ENCODE peak calls at places on chromosomes 16 and 17, in eight cellular contexts. G is body of pancreas, P is A549, O is breast epithelium, L is stomach, D is lower leg skin, X is adrenal gland, K is upper lobe of left lung. T is an unnamed sample.

GRCh38 chr16:31423801-31424200 is 4.4 kb downstream of the COX6A2 start:
- DNase-seq in O (no peak), D (no peak), X (no peak), P (no peak), L (no peak), K (no peak), G (no peak), T (no peak)

GRCh38 chr16:67211674-67212073 is 12.7 kb downstream of the ELMO3 start:
- DNase-seq in D (no peak), O (no peak), P (no peak), X (no peak), G (no peak), K (no peak), L (no peak), T (no peak)

GRCh38 chr16:27424772-27425498 is 23.0 kb downstream of the IL21R start:
- DNase-seq in P (no peak), K (no peak), D (peak), G (no peak), X (no peak), O (no peak), L (no peak), T (no peak)

GRCh38 chr17:17022011-17022800 is 20.1 kb upstream of the MPRIP start:
- DNase-seq in K (no peak), O (no peak), X (no peak), G (no peak), P (no peak), L (no peak), D (no peak), T (no peak)

GRCh38 chr16:87948119-87948545 is 3.1 kb upstream of the BANP start:
- DNase-seq in D (no peak), X (no peak), K (no peak), G (no peak), P (no peak), L (no peak), O (no peak), T (no peak)

GRCh38 chr17:27888072-27888471 is 5.1 kb downstream of the LYRM9 start:
- DNase-seq in P (no peak), X (no peak), L (no peak), O (no peak), D (no peak), K (no peak), G (no peak), T (no peak)

GRCh38 chr16:87145181-87146176 is 171.7 kb downstream of the C16orf95 start:
- DNase-seq in X (peak), D (no peak), P (peak), L (no peak), K (no peak), G (no peak), O (no peak), T (peak)

GRCh38 chr16:86075488-86075785 is 176.5 kb downstream of the IRF8 start:
- DNase-seq in L (no peak), K (no peak), X (no peak), G (no peak), D (no peak), O (peak), P (no peak), T (no peak)

GRCh38 chr17:46950997-46951621 is 27.9 kb downstream of the RPRML start:
- DNase-seq in K (peak), O (no peak), X (no peak), G (no peak), L (no peak), P (no peak), D (no peak), T (no peak)

GRCh38 chr17:67549787-67550186 is 167.9 kb upstream of the NOL11 start:
- DNase-seq in G (no peak), O (no peak), P (no peak), K (no peak), D (no peak), L (no peak), X (peak), T (no peak)

GRCh38 chr17:80375186-80375585 is 39.8 kb upstream of the ENDOV start:
- DNase-seq in K (no peak), L (no peak), G (no peak), P (no peak), D (no peak), X (no peak), O (peak), T (no peak)

GRCh38 chr16:70395345-70395901 is 43.5 kb downstream of the ST3GAL2 start:
- DNase-seq in X (peak), O (peak), D (no peak), P (peak), K (no peak), L (peak), G (peak), T (peak)

GRCh38 chr16:79067600-79067999 is 532.9 kb downstream of the MAF start:
- DNase-seq in P (no peak), G (no peak), L (no peak), O (no peak), X (no peak), K (no peak), D (no peak), T (no peak)

GRCh38 chr17:28898261-28898955 is 875 bp upstream of the FLOT2 start:
- DNase-seq in P (no peak), G (no peak), K (no peak), O (no peak), L (no peak), D (no peak), X (no peak), T (no peak)

GRCh38 chr16:15616068-15616467 is 26.9 kb downstream of the MARF1 start:
- DNase-seq in X (no peak), P (no peak), L (no peak), D (no peak), K (no peak), G (no peak), O (no peak), T (no peak)

GRCh38 chr17:27518750-27519521 is 62.7 kb downstream of the KSR1 start:
- DNase-seq in O (no peak), X (no peak), G (no peak), P (no peak), D (no peak), L (no peak), K (no peak), T (no peak)

GRCh38 chr16:83887088-83887487 is 11.8 kb upstream of the MLYCD start:
- DNase-seq in L (peak), P (peak), D (no peak), K (no peak), G (peak), O (no peak), X (peak), T (no peak)

GRCh38 chr17:21272881-21273839 is 11.4 kb upstream of the MAP2K3 start:
- DNase-seq in P (no peak), O (no peak), D (no peak), L (peak), K (no peak), G (no peak), X (no peak), T (no peak)

GRCh38 chr16:82011199-82011641 is at the start of gene SDR42E1:
- DNase-seq in P (peak), D (no peak), O (peak), G (peak), L (peak), X (no peak), K (peak), T (no peak)

GRCh38 chr16:35208001-35208935 is 1748.9 kb downstream of the TP53TG3F start:
- DNase-seq in L (no peak), O (no peak), D (no peak), K (peak), P (no peak), G (no peak), X (no peak), T (no peak)

GRCh38 chr17:1783834-1784611 is 22.2 kb downstream of the SERPINF1 start:
- DNase-seq in K (no peak), D (peak), X (peak), L (peak), O (no peak), G (peak), P (peak), T (no peak)

GRCh38 chr16:49052846-49053245 is 228.8 kb downstream of the CBLN1 start:
- DNase-seq in O (no peak), K (no peak), X (no peak), L (no peak), P (no peak), G (no peak), D (no peak), T (no peak)

GRCh38 chr17:45361451-45361850 is 44.6 kb upstream of the MAP3K14 start:
- DNase-seq in D (no peak), K (no peak), P (no peak), G (no peak), L (no peak), X (no peak), O (peak), T (no peak)

GRCh38 chr16:49754495-49755290 is 101.2 kb downstream of the ZNF423 start:
- DNase-seq in O (no peak), D (peak), X (peak), G (peak), K (peak), P (no peak), L (no peak), T (no peak)

GRCh38 chr17:74780443-74781238 is 4.5 kb upstream of the NAT9 start:
- DNase-seq in P (peak), K (no peak), X (no peak), O (no peak), D (no peak), G (no peak), L (no peak), T (no peak)

GRCh38 chr17:31155208-31155810 is 60.5 kb downstream of the NF1 start:
- DNase-seq in O (no peak), X (no peak), K (no peak), G (no peak), L (no peak), P (no peak), D (no peak), T (no peak)

GRCh38 chr17:42980274-42980765 is at the start of gene RUNDC1:
- DNase-seq in P (peak), K (peak), D (peak), X (peak), O (peak), G (peak), L (peak), T (peak)
- TF ChIP-seq POLR2A in P (peak), K (peak), D (no peak), X (peak), O (peak), G (peak), L (no peak), T (peak)

GRCh38 chr17:57662644-57663308 is 82.3 kb downstream of the CCDC182 start:
- DNase-seq in X (peak), P (peak), G (peak), O (peak), K (peak), D (peak), L (peak), T (peak)
- TF ChIP-seq POLR2A in X (peak), P (no peak), G (no peak), O (no peak), K (no peak), D (no peak), L (no peak), T (peak)

GRCh38 chr16:369866-370436 is 387 bp downstream of the MRPL28 start:
- DNase-seq in K (no peak), P (no peak), D (no peak), G (peak), X (peak), L (peak), O (no peak), T (no peak)

GRCh38 chr16:371729-372521 is 1.6 kb upstream of the MRPL28 start:
- DNase-seq in K (no peak), L (no peak), G (no peak), O (no peak), D (no peak), X (no peak), P (no peak), T (no peak)

GRCh38 chr16:370980-371728 is 816 bp upstream of the MRPL28 start:
- DNase-seq in P (no peak), D (no peak), O (no peak), X (no peak), L (no peak), G (no peak), K (peak), T (no peak)

GRCh38 chr16:369275-369865 is 968 bp downstream of the MRPL28 start:
- DNase-seq in O (no peak), L (no peak), P (no peak), G (no peak), K (no peak), X (no peak), D (no peak), T (no peak)

GRCh38 chr16:370443-370842 is at the start of gene MRPL28:
- DNase-seq in D (peak), K (peak), O (peak), X (peak), G (peak), P (peak), L (peak), T (peak)
- TF ChIP-seq POLR2A in D (no peak), K (peak), O (no peak), X (no peak), G (peak), P (peak), L (peak), T (peak)

GRCh38 chr17:44222112-44222869 is 2.8 kb upstream of the UBTF start:
- DNase-seq in X (peak), K (peak), D (peak), O (peak), G (peak), P (peak), L (peak), T (peak)

GRCh38 chr17:44220211-44221071 is 966 bp upstream of the UBTF start:
- DNase-seq in G (peak), X (peak), L (peak), D (no peak), P (peak), K (peak), O (peak), T (no peak)

GRCh38 chr17:44221862-44222111 is 2.3 kb upstream of the UBTF start:
- DNase-seq in O (no peak), X (no peak), L (no peak), G (no peak), P (no peak), D (no peak), K (no peak), T (no peak)

GRCh38 chr17:44219636-44220210 is at the start of gene UBTF:
- DNase-seq in O (peak), K (peak), D (no peak), G (peak), P (peak), L (peak), X (peak), T (peak)

GRCh38 chr17:44221072-44221861 is 1.8 kb upstream of the UBTF start:
- DNase-seq in K (peak), D (peak), P (peak), L (peak), X (peak), G (peak), O (peak), T (peak)
- TF ChIP-seq POLR2A in K (peak), D (no peak), P (peak), L (no peak), X (peak), G (peak), O (no peak), T (peak)

GRCh38 chr17:37744961-37745800 is at the start of gene HNF1B:
- DNase-seq in D (no peak), O (no peak), P (peak), X (no peak), K (peak), G (peak), L (peak), T (no peak)
- TF ChIP-seq POLR2A in D (no peak), O (no peak), P (peak), X (no peak), K (peak), G (peak), L (no peak), T (no peak)

GRCh38 chr17:41690497-41690896 is 1.8 kb downstream of the EIF1 start:
- DNase-seq in X (no peak), O (no peak), P (no peak), K (no peak), G (no peak), D (no peak), L (no peak), T (no peak)
- TF ChIP-seq POLR2A in X (no peak), O (no peak), P (no peak), K (no peak), G (no peak), D (no peak), L (no peak), T (no peak)

DNA sequence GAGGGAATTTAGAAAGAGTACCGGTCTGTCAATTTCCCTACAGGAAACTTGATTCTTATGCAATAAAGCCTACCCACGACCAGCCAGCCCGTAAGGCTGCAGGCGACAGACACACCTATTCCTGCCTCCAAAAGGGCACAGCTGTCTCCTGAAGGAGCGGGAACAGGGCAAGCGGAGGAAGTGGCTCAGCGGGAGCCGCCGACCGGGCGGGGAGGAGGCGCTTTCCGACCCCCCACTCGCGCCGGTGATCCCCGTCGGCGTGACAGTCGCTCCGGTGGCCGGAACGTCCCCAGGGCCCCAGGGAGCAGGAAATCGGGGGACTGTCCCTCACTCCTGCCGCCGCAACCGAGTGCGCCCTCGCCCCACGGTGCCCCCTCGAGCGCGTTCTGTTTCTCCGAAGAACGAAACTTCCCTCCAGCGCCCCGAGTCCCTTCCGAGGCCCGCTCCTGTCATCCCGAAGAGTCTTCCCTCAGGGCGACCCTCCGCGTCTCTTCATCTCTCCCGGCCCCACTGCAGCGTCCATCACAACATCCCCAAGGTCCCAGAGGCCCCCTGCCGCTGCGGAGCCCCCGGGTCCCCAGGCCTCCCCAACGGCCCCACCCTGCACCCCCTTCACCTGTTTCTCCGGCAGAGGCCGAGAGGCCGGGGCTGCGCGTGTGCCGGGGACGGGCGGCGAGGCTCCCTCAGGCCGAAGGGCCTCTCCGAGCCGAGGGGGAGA is 420 bp downstream of the STAT3 start:
- DNase-seq in L (peak), D (peak), X (peak), O (peak), K (peak), P (no peak), G (peak), T (no peak)
- TF ChIP-seq POLR2A in L (no peak), D (no peak), X (no peak), O (no peak), K (no peak), P (no peak), G (peak), T (peak)

GRCh38 chr17:8248751-8249607 is at the start of gene PFAS:
- DNase-seq in G (peak), X (peak), O (peak), P (peak), D (peak), L (peak), K (peak), T (peak)
- TF ChIP-seq POLR2A in G (peak), X (peak), O (peak), P (peak), D (no peak), L (peak), K (peak), T (peak)

GRCh38 chr17:50891577-50891989 is 25.4 kb upstream of the TOB1 start:
- DNase-seq in O (no peak), G (no peak), K (no peak), X (no peak), P (no peak), D (no peak), L (no peak), T (no peak)

GRCh38 chr17:50890675-50891516 is 24.7 kb upstream of the TOB1 start:
- DNase-seq in L (peak), P (peak), G (peak), D (no peak), X (no peak), O (no peak), K (no peak), T (no peak)

GRCh38 chr17:50892101-50892776 is 26.1 kb upstream of the TOB1 start:
- DNase-seq in L (peak), P (no peak), D (no peak), K (no peak), O (no peak), G (no peak), X (no peak), T (no peak)

GRCh38 chr17:50889528-50890118 is 23.5 kb upstream of the TOB1 start:
- DNase-seq in P (no peak), L (peak), O (no peak), G (no peak), K (no peak), X (no peak), D (no peak), T (no peak)

DNA sequence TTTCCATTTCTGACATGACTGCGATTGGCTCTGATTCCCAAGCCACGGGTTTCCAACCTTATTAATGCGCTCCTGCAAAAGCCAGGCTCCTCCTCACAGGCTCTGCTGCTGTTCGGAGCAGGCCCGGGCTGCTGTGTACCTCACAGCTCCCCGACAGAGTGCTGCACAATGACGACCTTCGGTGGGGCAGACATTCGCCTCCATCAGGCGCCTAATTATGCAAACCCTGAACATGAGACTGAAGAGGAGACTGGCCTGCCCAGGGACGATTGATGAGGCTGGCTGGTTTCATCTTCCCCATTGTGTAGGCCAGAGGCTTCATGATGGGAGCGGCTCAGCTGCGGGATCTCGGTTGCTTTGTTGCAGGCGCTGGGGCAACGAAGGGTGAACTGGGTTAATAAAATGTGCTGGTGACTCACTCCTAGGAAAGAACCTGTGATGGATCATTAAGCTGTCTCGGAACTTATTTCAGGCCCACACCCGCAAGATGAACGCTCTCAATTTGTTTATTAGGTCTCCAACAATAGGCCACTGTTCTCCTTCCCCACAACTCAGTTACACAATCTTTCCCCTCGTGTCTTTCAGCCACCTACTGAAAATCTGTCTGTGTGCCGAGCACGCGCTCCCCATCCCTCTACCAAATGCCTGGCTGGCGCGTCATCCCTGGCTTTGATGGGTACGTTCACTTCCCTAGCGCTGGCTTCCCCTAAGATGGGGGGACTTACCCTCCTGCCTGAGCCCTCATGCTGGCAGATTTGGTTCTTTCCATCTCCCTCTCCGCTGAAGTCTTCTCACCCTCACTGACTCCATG is 27.2 kb upstream of the TOB1 start:
- DNase-seq in O (no peak), L (no peak), P (peak), K (no peak), D (no peak), G (peak), X (no peak), T (peak)
- TF ChIP-seq POLR2A in O (no peak), L (no peak), P (no peak), K (no peak), D (no peak), G (peak), X (no peak), T (no peak)